ENCODE peak calls at places on chromosomes 6 and 20, in five cellular contexts. One of them, this sample, is unnamed.
A peak's percentile ranks its signal among the peaks of the same experiment; 100 is the strongest.

GRCh38 chr6:46983007-46983411 is 59.1 kb downstream of the ADGRF1 start:
- DNase-seq in tibial nerve: no peak
- DNase-seq in HepG2: no peak
- DNase-seq in A549: peak; percentile 3
- DNase-seq in suprapubic skin: no peak
- DNase-seq in this sample: no peak

GRCh38 chr6:156791261-156791850 is 14.2 kb downstream of the ARID1B start:
- DNase-seq in tibial nerve: no peak
- DNase-seq in A549: no peak
- DNase-seq in HepG2: peak; percentile 29
- DNase-seq in suprapubic skin: no peak
- DNase-seq in this sample: no peak

GRCh38 chr6:108768176-108768555 is 80.1 kb upstream of the ARMC2 start:
- DNase-seq in A549: no peak
- DNase-seq in tibial nerve: no peak
- DNase-seq in HepG2: no peak
- DNase-seq in suprapubic skin: no peak
- DNase-seq in this sample: no peak

GRCh38 chr6:156557269-156557885 is 219.8 kb upstream of the ARID1B start:
- DNase-seq in A549: no peak
- DNase-seq in suprapubic skin: no peak
- DNase-seq in tibial nerve: no peak
- DNase-seq in HepG2: peak; percentile 26
- DNase-seq in this sample: no peak

GRCh38 chr20:33516882-33517281 is 27.0 kb downstream of the CBFA2T2 start:
- DNase-seq in tibial nerve: no peak
- DNase-seq in HepG2: no peak
- DNase-seq in A549: no peak
- DNase-seq in suprapubic skin: no peak
- DNase-seq in this sample: no peak

GRCh38 chr20:46682063-46682821 is 7.0 kb downstream of the TP53RK start:
- DNase-seq in HepG2: no peak
- DNase-seq in tibial nerve: no peak
- DNase-seq in A549: no peak
- DNase-seq in suprapubic skin: no peak
- DNase-seq in this sample: no peak

GRCh38 chr6:10862361-10862760 is 19.5 kb downstream of the GCM2 start:
- DNase-seq in tibial nerve: no peak
- DNase-seq in A549: no peak
- DNase-seq in HepG2: no peak
- DNase-seq in suprapubic skin: no peak
- DNase-seq in this sample: peak; percentile 57

GRCh38 chr6:156662025-156662445 is 115.1 kb upstream of the ARID1B start:
- DNase-seq in tibial nerve: no peak
- DNase-seq in A549: peak; percentile 61
- DNase-seq in HepG2: peak; percentile 50
- DNase-seq in suprapubic skin: no peak
- DNase-seq in this sample: peak; percentile 87

GRCh38 chr6:37653933-37654565 is 43.6 kb downstream of the MDGA1 start:
- DNase-seq in tibial nerve: no peak
- DNase-seq in A549: peak; percentile 43
- DNase-seq in HepG2: peak; percentile 36
- DNase-seq in suprapubic skin: no peak
- DNase-seq in this sample: no peak

GRCh38 chr20:11207749-11208502 is 534.1 kb upstream of the JAG1 start:
- DNase-seq in HepG2: peak; percentile 76
- DNase-seq in tibial nerve: no peak
- DNase-seq in A549: peak; percentile 72
- DNase-seq in suprapubic skin: no peak
- DNase-seq in this sample: no peak

GRCh38 chr6:116536216-116536621 is 9.3 kb downstream of the TRAPPC3L start:
- DNase-seq in A549: peak; percentile 11
- DNase-seq in HepG2: peak; percentile 73
- DNase-seq in suprapubic skin: no peak
- DNase-seq in tibial nerve: no peak
- DNase-seq in this sample: no peak

GRCh38 chr20:3785240-3786125 is 1.1 kb downstream of the CENPB start:
- DNase-seq in A549: no peak
- DNase-seq in suprapubic skin: no peak
- DNase-seq in tibial nerve: no peak
- DNase-seq in HepG2: no peak
- DNase-seq in this sample: no peak

GRCh38 chr20:63285636-63286615 is 7.1 kb upstream of the COL20A1 start:
- DNase-seq in tibial nerve: no peak
- DNase-seq in suprapubic skin: no peak
- DNase-seq in HepG2: no peak
- DNase-seq in A549: no peak
- DNase-seq in this sample: no peak

GRCh38 chr6:168388641-168389633 is 52.0 kb upstream of the SMOC2 start:
- DNase-seq in A549: no peak
- DNase-seq in suprapubic skin: no peak
- DNase-seq in HepG2: peak; percentile 40
- DNase-seq in tibial nerve: no peak
- DNase-seq in this sample: no peak

GRCh38 chr6:108581237-108581931 is 20.7 kb downstream of the FOXO3 start:
- DNase-seq in tibial nerve: no peak
- DNase-seq in suprapubic skin: no peak
- DNase-seq in A549: no peak
- DNase-seq in HepG2: no peak
- DNase-seq in this sample: no peak

GRCh38 chr6:130229645-130230044 is 6.9 kb upstream of the SAMD3 start:
- DNase-seq in HepG2: no peak
- DNase-seq in suprapubic skin: no peak
- DNase-seq in A549: no peak
- DNase-seq in tibial nerve: no peak
- DNase-seq in this sample: no peak

GRCh38 chr6:43275782-43276179 is 22.3 kb upstream of the SLC22A7 start:
- DNase-seq in A549: no peak
- DNase-seq in HepG2: no peak
- DNase-seq in suprapubic skin: no peak
- DNase-seq in tibial nerve: no peak
- DNase-seq in this sample: no peak

GRCh38 chr20:35088231-35088794 is 4.3 kb downstream of the TRPC4AP start:
- DNase-seq in suprapubic skin: no peak
- DNase-seq in tibial nerve: no peak
- DNase-seq in HepG2: no peak
- DNase-seq in A549: no peak
- DNase-seq in this sample: no peak

GRCh38 chr6:127923135-127923534 is 22.3 kb upstream of the THEMIS start:
- DNase-seq in suprapubic skin: no peak
- DNase-seq in A549: no peak
- DNase-seq in tibial nerve: no peak
- DNase-seq in HepG2: no peak
- DNase-seq in this sample: no peak

GRCh38 chr6:66838764-66839163 is 1131.7 kb upstream of the EYS start:
- DNase-seq in A549: no peak
- DNase-seq in HepG2: no peak
- DNase-seq in tibial nerve: no peak
- DNase-seq in suprapubic skin: no peak
- DNase-seq in this sample: no peak

GRCh38 chr20:19094959-19095541 is 117.4 kb upstream of the SLC24A3 start:
- DNase-seq in suprapubic skin: no peak
- DNase-seq in tibial nerve: no peak
- DNase-seq in HepG2: no peak
- DNase-seq in A549: no peak
- DNase-seq in this sample: no peak

GRCh38 chr6:33298773-33299236 is at the start of gene RGL2:
- DNase-seq in suprapubic skin: peak; percentile 94
- DNase-seq in A549: no peak
- DNase-seq in tibial nerve: peak; percentile 73
- DNase-seq in HepG2: no peak
- DNase-seq in this sample: peak; percentile 96

GRCh38 chr20:13648872-13649271 is 10.1 kb upstream of the TASP1 start:
- DNase-seq in suprapubic skin: no peak
- DNase-seq in A549: no peak
- DNase-seq in HepG2: no peak
- DNase-seq in tibial nerve: no peak
- DNase-seq in this sample: no peak

GRCh38 chr6:20826378-20826777 is 292.1 kb downstream of the CDKAL1 start:
- DNase-seq in HepG2: no peak
- DNase-seq in A549: no peak
- DNase-seq in tibial nerve: no peak
- DNase-seq in suprapubic skin: no peak
- DNase-seq in this sample: no peak

GRCh38 chr6:128167552-128167951 is 266.7 kb upstream of the THEMIS start:
- DNase-seq in HepG2: no peak
- DNase-seq in A549: no peak
- DNase-seq in suprapubic skin: no peak
- DNase-seq in tibial nerve: no peak
- DNase-seq in this sample: no peak

GRCh38 chr6:160919713-160920112 is 71.9 kb upstream of the MAP3K4 start:
- DNase-seq in HepG2: peak; percentile 36
- DNase-seq in A549: no peak
- DNase-seq in tibial nerve: no peak
- DNase-seq in suprapubic skin: no peak
- DNase-seq in this sample: no peak

GRCh38 chr6:41964201-41964887 is 22.7 kb upstream of the CCND3 start:
- DNase-seq in HepG2: no peak
- DNase-seq in A549: no peak
- DNase-seq in tibial nerve: no peak
- DNase-seq in suprapubic skin: peak; percentile 20
- DNase-seq in this sample: no peak

GRCh38 chr6:68108243-68108835 is 526.7 kb upstream of the ADGRB3 start:
- DNase-seq in A549: no peak
- DNase-seq in suprapubic skin: no peak
- DNase-seq in tibial nerve: no peak
- DNase-seq in HepG2: no peak
- DNase-seq in this sample: no peak

GRCh38 chr6:158653577-158654354 is 3.9 kb downstream of the SYTL3 start:
- DNase-seq in HepG2: no peak
- DNase-seq in suprapubic skin: no peak
- DNase-seq in tibial nerve: no peak
- DNase-seq in A549: no peak
- DNase-seq in this sample: peak; percentile 92

GRCh38 chr6:158649289-158650143 is at the start of gene SYTL3:
- DNase-seq in suprapubic skin: no peak
- DNase-seq in A549: no peak
- DNase-seq in tibial nerve: no peak
- DNase-seq in HepG2: no peak
- DNase-seq in this sample: peak; percentile 91

GRCh38 chr6:158654960-158655485 is 5.2 kb downstream of the SYTL3 start:
- DNase-seq in suprapubic skin: no peak
- DNase-seq in A549: no peak
- DNase-seq in tibial nerve: no peak
- DNase-seq in HepG2: no peak
- DNase-seq in this sample: no peak

GRCh38 chr6:158655569-158656450 is 6.0 kb downstream of the SYTL3 start:
- DNase-seq in HepG2: no peak
- DNase-seq in suprapubic skin: no peak
- DNase-seq in tibial nerve: no peak
- DNase-seq in A549: no peak
- DNase-seq in this sample: peak; percentile 85

GRCh38 chr6:158654498-158654897 is 4.6 kb downstream of the SYTL3 start:
- DNase-seq in tibial nerve: no peak
- DNase-seq in suprapubic skin: no peak
- DNase-seq in HepG2: peak; percentile 41
- DNase-seq in A549: no peak
- DNase-seq in this sample: peak; percentile 96
- TF ChIP-seq EP300 in tibial nerve: no peak
- TF ChIP-seq EP300 in suprapubic skin: no peak
- TF ChIP-seq EP300 in HepG2: no peak
- TF ChIP-seq EP300 in A549: no peak
- TF ChIP-seq EP300 in this sample: no peak

GRCh38 chr20:50165687-50166554 is 12.4 kb upstream of the PEDS1 start:
- DNase-seq in A549: peak; percentile 99
- DNase-seq in HepG2: peak; percentile 100
- DNase-seq in tibial nerve: peak; percentile 95
- DNase-seq in suprapubic skin: peak; percentile 98
- DNase-seq in this sample: peak; percentile 99
- TF ChIP-seq POLR2A in A549: no peak
- TF ChIP-seq POLR2A in HepG2: peak; percentile 85
- TF ChIP-seq POLR2A in tibial nerve: no peak
- TF ChIP-seq POLR2A in suprapubic skin: no peak
- TF ChIP-seq POLR2A in this sample: peak; percentile 11

DNA sequence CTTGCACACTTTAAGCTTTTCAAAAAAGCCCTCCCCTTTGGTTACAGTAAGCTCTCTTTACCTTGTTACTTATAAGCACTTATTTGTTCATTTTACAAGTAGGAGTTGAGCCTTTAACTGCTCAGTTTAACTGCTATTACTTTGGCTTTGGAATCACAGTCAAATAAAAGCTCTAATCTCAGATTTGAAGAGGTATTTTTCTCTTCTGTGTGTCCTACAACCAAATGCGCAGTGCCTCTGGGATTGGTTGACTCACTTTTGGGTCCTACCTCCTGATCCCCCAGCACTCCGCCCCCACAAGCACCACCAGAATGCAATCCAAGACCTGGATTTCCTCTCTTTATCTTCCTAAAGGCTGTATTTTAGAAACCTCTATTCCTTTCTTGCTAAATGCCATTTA is 2.5 kb downstream of the NCOA7 start:
- DNase-seq in A549: no peak
- DNase-seq in HepG2: no peak
- DNase-seq in suprapubic skin: no peak
- DNase-seq in tibial nerve: no peak
- DNase-seq in this sample: no peak
- H3K4me3 ChIP-seq in A549: no peak overlapping the region
- H3K4me3 ChIP-seq in HepG2: no peak overlapping the region
- H3K4me3 ChIP-seq in suprapubic skin: peak overlapping the region; percentile 95
- H3K4me3 ChIP-seq in tibial nerve: no peak overlapping the region
- H3K4me3 ChIP-seq in this sample: peak overlapping the region; percentile 13

GRCh38 chr6:36301085-36301658 is 31.3 kb downstream of the PNPLA1 start:
- DNase-seq in A549: no peak
- DNase-seq in tibial nerve: no peak
- DNase-seq in suprapubic skin: no peak
- DNase-seq in HepG2: no peak
- DNase-seq in this sample: no peak

GRCh38 chr6:36305885-36306284 is 30.8 kb downstream of the BNIP5 start:
- DNase-seq in A549: no peak
- DNase-seq in HepG2: no peak
- DNase-seq in tibial nerve: no peak
- DNase-seq in suprapubic skin: no peak
- DNase-seq in this sample: no peak

GRCh38 chr6:36302227-36302976 is 32.5 kb downstream of the PNPLA1 start:
- DNase-seq in A549: peak; percentile 64
- DNase-seq in HepG2: peak; percentile 93
- DNase-seq in tibial nerve: peak; percentile 88
- DNase-seq in suprapubic skin: peak; percentile 94
- DNase-seq in this sample: peak; percentile 97

GRCh38 chr6:36298037-36298436 is 28.2 kb downstream of the PNPLA1 start:
- DNase-seq in HepG2: no peak
- DNase-seq in tibial nerve: no peak
- DNase-seq in A549: no peak
- DNase-seq in suprapubic skin: no peak
- DNase-seq in this sample: no peak

DNA sequence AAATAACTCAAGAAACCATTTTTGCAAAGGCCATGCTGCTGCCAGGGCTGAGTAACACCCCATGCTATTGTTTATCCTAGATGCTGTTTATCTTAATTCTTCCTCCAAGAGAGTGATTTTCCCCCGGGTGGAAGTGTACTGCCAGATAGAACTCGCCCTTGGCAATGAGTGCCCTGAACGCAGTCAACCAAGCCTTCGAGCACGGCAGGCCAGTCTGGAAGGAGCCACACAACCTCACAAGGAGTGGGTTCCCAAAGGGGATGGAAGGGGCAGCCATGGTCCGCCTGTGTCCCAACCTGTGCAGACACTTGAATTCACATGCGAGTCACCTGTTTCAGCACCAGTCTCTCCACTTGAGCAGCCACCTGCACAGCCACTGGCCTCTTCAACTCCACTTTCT is 31.9 kb downstream of the PNPLA1 start:
- DNase-seq in tibial nerve: no peak
- DNase-seq in A549: no peak
- DNase-seq in suprapubic skin: no peak
- DNase-seq in HepG2: no peak
- DNase-seq in this sample: no peak
- TF ChIP-seq EP300 in tibial nerve: no peak
- TF ChIP-seq EP300 in A549: no peak
- TF ChIP-seq EP300 in suprapubic skin: no peak
- TF ChIP-seq EP300 in HepG2: no peak
- TF ChIP-seq EP300 in this sample: no peak